ENCODE peak calls at places on chromosome 12, in six cellular contexts. B is right atrium auricular region, K is type B pancreatic cell, J is GM13976, O is ascending aorta, I is lower leg skin. R is an unnamed sample.

GRCh38 chr12:124904306-124905098 is 9.9 kb downstream of the UBC start:
- DNase-seq in B (peak; percentile 93), K (no peak), J (no peak), O (peak; percentile 93), I (peak; percentile 90), R (peak; percentile 78)

GRCh38 chr12:132417741-132418140 is 72.2 kb upstream of the FBRSL1 start:
- DNase-seq in B (no peak), K (no peak), J (no peak), O (no peak), I (no peak), R (no peak)

GRCh38 chr12:108975024-108975593 is 45.8 kb downstream of the SVOP start:
- DNase-seq in B (no peak), K (no peak), J (no peak), O (no peak), I (no peak), R (no peak)

GRCh38 chr12:67358686-67359374 is 89.7 kb downstream of the CAND1 start:
- DNase-seq in B (no peak), K (no peak), J (no peak), O (no peak), I (no peak), R (no peak)

GRCh38 chr12:15728118-15728598 is 61.0 kb downstream of the EPS8 start:
- DNase-seq in B (no peak), K (no peak), J (no peak), O (no peak), I (no peak), R (no peak)

GRCh38 chr12:25155031-25155576 is 39.9 kb downstream of the DNAI7 start:
- DNase-seq in B (no peak), K (no peak), J (peak; percentile 64), O (no peak), I (no peak), R (no peak)

GRCh38 chr12:125070117-125070516 is 4.9 kb downstream of the AACS start:
- DNase-seq in B (no peak), K (no peak), J (no peak), O (no peak), I (no peak), R (no peak)

GRCh38 chr12:31233061-31233730 is 92.8 kb downstream of the SINHCAF start:
- DNase-seq in B (no peak), K (no peak), J (no peak), O (no peak), I (no peak), R (no peak)

GRCh38 chr12:122917508-122918227 is 21.7 kb upstream of the VPS37B start:
- DNase-seq in B (peak; percentile 63), K (no peak), J (no peak), O (peak; percentile 68), I (no peak), R (peak; percentile 32)

DNA sequence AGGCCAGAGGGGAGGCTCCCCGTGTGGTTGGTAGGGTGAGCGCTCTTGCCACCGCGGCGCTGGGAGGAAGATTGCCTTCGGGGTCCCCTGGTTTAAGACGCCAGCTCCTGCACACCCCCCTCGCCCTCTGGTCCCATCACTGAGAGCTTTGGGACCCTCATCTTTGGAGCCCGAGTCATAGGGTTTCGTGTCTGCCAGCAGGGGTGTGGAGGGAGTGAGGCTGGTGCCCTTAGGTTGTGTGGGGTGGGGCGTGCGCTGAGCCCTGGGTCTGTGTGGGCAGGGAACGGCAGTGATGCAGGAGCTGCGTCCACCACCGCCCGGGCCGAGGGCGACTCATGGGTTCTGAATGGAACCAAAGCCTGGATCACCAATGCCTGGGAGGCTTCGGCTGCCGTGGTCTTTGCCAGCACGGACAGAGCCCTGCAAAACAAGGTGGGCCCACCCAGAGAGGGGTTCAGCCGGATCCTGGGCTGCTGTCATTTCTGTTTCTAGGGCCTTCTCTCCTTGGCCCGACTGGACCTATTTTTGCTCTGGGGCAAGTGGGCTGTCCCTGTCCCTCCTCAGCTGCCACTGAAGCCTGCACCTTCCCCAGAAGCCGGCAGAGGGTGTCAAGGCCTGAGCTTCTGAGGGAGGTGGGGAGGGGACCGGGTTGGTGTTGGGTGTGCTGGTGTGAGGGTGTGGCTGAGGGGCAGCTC is 12.1 kb downstream of the ACADS start:
- DNase-seq in B (no peak), K (no peak), J (peak; percentile 33), O (no peak), I (no peak), R (no peak)
- TF ChIP-seq CTCF in B (peak; percentile 24), K (peak; percentile 45), J (no peak), O (no peak), I (no peak), R (no peak)

DNA sequence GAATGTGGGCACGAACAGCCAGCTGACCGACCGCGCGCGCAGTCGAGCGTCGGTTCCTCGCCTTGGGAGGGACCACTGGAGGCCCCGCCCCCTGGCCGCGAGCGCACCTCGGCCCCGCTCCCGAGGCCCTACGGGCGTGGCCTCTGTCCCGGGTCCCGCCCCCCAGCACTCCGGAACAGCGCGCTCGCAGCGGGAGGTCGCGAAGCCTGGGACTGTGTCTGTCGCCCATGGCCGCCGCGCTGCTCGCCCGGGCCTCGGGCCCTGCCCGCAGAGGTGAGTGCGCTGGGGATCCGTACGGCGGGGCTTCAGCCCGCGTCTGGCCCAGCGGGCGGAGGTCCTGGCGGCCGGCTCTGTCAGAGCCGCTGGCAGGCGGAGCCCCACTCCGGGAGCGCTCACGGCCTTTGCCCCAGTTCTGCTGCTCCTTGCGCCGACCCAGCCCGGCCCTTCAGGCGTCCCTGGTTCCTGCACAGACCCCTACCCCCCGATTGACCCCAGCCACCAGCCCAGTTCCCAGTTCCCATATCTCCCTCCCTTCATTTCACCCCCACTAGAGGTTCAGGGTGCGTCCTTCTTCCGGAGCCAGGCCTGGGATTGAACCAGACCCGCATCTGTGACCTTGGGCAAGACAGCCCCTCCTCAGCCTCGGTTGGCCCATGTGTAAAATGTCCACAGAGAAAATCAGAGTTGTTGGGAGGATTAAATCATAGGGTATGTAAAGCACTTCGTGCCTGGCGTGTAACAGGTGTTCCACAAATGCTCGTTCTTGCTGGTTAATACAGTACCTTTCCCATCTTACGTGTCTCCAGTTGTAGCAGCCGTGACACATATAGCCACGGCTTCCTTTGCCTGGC is at the start of gene ACADS:
- DNase-seq in B (peak; percentile 84), K (peak; percentile 91), J (peak; percentile 99), O (peak; percentile 93), I (peak; percentile 76), R (peak; percentile 57)
- TF ChIP-seq CTCF in B (peak; percentile 31), K (peak; percentile 35), J (no peak), O (no peak), I (no peak), R (no peak)

DNA sequence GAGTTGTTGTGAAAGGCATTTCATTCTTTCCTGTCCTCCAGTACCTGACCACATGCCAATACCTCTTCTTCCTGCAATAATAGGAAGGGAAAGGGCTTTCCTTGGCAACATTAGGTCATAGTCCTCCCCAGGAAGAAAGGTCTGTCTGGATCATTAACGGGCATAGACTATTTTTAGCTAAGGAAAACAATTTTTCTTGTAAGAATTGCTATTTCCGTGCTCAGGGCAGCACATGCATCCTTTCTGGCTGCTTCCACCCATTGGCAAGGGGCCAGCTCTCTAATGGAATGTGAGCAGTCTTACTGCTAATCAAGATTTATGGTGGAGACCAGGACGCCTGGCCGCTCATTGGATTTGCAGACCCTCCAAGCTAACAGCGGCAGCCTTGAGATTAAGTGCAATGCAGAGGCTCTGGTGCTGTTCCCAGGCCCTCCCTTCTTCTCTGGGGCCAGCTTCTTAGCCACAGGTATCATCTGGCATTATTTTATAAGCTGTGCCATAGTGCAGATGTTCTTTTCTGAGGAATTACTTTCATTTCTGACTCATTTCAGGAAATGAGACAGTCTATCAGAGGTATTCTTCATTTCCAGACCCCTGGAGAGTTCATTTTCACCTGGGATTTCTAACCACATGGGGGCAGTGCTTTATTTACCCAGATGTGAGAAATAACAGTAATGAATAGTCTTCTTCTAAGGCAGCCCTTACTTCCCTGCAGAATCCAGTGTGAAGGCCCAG is 52.9 kb downstream of the ANO6 start:
- DNase-seq in B (peak; percentile 88), K (peak; percentile 88), J (peak; percentile 17), O (peak; percentile 96), I (peak; percentile 57), R (peak; percentile 66)
- TF ChIP-seq CTCF in B (peak; percentile 66), K (peak; percentile 51), J (peak; percentile 17), O (peak; percentile 56), I (no peak), R (no peak)

DNA sequence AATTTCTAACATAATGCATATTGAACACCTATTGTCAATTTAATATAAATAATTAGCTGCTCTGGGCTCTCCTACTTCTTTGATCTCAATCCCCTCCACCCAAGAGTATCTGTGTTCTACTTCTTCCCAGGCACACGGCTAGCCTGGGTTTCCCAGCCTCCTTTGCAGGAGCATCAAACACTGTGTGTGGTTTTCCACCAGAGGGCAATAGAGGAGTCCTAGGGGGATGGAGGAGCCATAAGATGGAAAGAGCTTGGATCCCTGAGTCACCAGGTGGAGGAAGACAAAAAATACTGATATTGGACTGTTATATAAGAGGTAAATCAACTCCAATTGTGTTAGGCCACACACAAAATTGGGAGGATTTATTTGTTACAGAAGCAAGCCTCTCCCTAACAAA is 333.7 kb downstream of the GLT1D1 start:
- DNase-seq in B (no peak), K (no peak), J (no peak), O (no peak), I (no peak), R (no peak)
- TF ChIP-seq CTCF in B (no peak), K (peak; percentile 43), J (no peak), O (no peak), I (no peak), R (no peak)

DNA sequence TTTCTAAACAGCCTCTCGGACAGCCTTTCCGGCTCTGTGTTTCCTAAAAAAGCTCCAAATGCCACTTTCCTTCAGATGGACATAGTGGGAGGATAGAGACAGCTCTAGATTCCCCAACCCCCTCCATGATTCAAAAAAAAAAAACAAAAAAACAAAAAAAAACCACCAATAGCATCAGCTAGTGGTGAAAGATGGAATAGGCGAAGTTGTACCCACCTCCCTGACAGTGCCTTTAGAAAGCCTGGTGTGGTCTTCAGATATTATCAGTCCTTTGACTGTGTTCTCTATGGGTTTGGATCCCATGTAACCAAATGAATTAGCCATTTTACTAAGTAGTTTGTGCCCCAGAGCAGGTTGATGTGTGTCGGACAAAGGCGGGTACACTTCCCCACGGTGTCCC is 94.1 kb downstream of the PHETA1 start:
- DNase-seq in B (no peak), K (no peak), J (no peak), O (no peak), I (no peak), R (no peak)
- TF ChIP-seq CTCF in B (peak; percentile 13), K (peak; percentile 70), J (no peak), O (no peak), I (no peak), R (no peak)

DNA sequence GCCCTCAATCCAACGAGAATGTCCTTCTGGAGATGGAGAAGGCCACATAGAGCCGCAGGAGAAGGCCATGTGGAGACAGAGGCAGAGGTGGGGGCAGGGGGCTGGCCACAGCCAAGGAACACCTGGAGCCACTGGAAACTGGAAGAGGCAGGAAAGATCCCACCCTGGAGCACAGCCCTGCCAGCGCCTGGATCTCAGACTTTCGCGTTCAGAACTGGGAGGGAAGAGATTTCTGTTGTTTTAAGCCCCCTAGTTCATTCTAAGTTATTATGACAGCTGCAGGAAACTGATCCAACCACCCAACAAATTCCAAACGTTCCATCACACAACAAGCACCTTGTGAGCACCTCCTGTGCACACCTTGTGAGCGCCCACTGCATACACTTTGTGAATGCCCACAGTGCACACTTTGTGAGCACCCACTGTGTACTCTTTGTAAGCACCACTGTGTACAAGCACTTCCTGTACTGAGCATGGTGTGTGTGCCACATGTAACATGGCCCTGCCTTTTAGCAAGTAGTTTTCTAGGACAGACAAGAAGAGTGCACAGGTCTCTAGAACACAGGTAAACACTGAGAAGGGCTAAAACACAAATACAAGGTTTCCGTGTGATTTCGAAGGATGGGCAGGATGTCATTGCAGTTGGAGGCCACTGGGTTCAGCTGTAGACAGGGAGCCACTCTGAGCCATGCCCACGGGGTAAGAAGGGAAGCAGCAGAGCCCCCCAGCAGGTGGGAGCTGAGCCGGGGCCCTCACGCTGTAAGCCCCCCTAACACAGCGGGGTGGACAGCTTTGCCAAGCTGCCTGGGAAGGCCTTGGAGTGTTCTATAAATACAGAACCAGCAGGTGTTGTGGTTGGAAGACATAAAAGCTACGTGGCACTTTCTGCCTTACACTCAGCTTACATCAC is 15.4 kb downstream of the RIMBP2 start:
- DNase-seq in B (no peak), K (no peak), J (no peak), O (peak; percentile 33), I (no peak), R (no peak)
- TF ChIP-seq CTCF in B (no peak), K (no peak), J (no peak), O (no peak), I (no peak), R (no peak)

R was measured in omental fat pad.